ENCODE peak calls at places on chromosomes 2 and 18, in nine cellular contexts. One of them, this sample, is unnamed. For H3K4me1, the result is how much of the 10 kb centered on the place peaks cover.

GRCh38 chr2:27965841-27966240 is 75.3 kb downstream of the BABAM2 start:
- DNase-seq in naive thymus-derived CD4-positive, alpha-beta T cell: peak
- DNase-seq in hepatocyte: no peak
- DNase-seq in colonic mucosa: no peak
- DNase-seq in kidney: no peak
- DNase-seq in CD4-positive, CD25-positive, alpha-beta regulatory T cell: no peak
- DNase-seq in SJSA1: no peak
- DNase-seq in mucosa of descending colon: no peak
- DNase-seq in SJCRH30: no peak
- DNase-seq in this sample: no peak

GRCh38 chr2:229780856-229781773 is 66.8 kb upstream of the DNER start:
- DNase-seq in naive thymus-derived CD4-positive, alpha-beta T cell: peak
- DNase-seq in hepatocyte: peak
- DNase-seq in colonic mucosa: no peak
- DNase-seq in kidney: no peak
- DNase-seq in CD4-positive, CD25-positive, alpha-beta regulatory T cell: no peak
- DNase-seq in SJSA1: no peak
- DNase-seq in mucosa of descending colon: no peak
- DNase-seq in SJCRH30: peak
- DNase-seq in this sample: no peak

GRCh38 chr2:9315280-9315847 is 108.0 kb downstream of the ITGB1BP1 start:
- DNase-seq in naive thymus-derived CD4-positive, alpha-beta T cell: no peak
- DNase-seq in hepatocyte: no peak
- DNase-seq in colonic mucosa: no peak
- DNase-seq in kidney: peak
- DNase-seq in CD4-positive, CD25-positive, alpha-beta regulatory T cell: no peak
- DNase-seq in SJSA1: no peak
- DNase-seq in mucosa of descending colon: no peak
- DNase-seq in SJCRH30: no peak
- DNase-seq in this sample: no peak

GRCh38 chr2:45028276-45028675 is 19.0 kb upstream of the SIX2 start:
- DNase-seq in naive thymus-derived CD4-positive, alpha-beta T cell: no peak
- DNase-seq in hepatocyte: no peak
- DNase-seq in colonic mucosa: no peak
- DNase-seq in kidney: no peak
- DNase-seq in CD4-positive, CD25-positive, alpha-beta regulatory T cell: no peak
- DNase-seq in SJSA1: no peak
- DNase-seq in mucosa of descending colon: no peak
- DNase-seq in SJCRH30: no peak
- DNase-seq in this sample: no peak

GRCh38 chr18:35282353-35282752 is 7.7 kb downstream of the ZSCAN30 start:
- DNase-seq in naive thymus-derived CD4-positive, alpha-beta T cell: no peak
- DNase-seq in hepatocyte: no peak
- DNase-seq in colonic mucosa: no peak
- DNase-seq in kidney: no peak
- DNase-seq in CD4-positive, CD25-positive, alpha-beta regulatory T cell: no peak
- DNase-seq in SJSA1: peak
- DNase-seq in mucosa of descending colon: no peak
- DNase-seq in SJCRH30: no peak
- DNase-seq in this sample: no peak

GRCh38 chr2:239195318-239195871 is 205.4 kb downstream of the HDAC4 start:
- DNase-seq in naive thymus-derived CD4-positive, alpha-beta T cell: no peak
- DNase-seq in hepatocyte: no peak
- DNase-seq in colonic mucosa: no peak
- DNase-seq in kidney: peak
- DNase-seq in CD4-positive, CD25-positive, alpha-beta regulatory T cell: no peak
- DNase-seq in SJSA1: peak
- DNase-seq in mucosa of descending colon: no peak
- DNase-seq in SJCRH30: no peak
- DNase-seq in this sample: no peak

GRCh38 chr2:47227532-47228166 is 72.5 kb upstream of the STPG4 start:
- DNase-seq in naive thymus-derived CD4-positive, alpha-beta T cell: no peak
- DNase-seq in hepatocyte: no peak
- DNase-seq in colonic mucosa: no peak
- DNase-seq in kidney: no peak
- DNase-seq in CD4-positive, CD25-positive, alpha-beta regulatory T cell: no peak
- DNase-seq in SJSA1: no peak
- DNase-seq in mucosa of descending colon: no peak
- DNase-seq in SJCRH30: no peak
- DNase-seq in this sample: peak

GRCh38 chr18:65938592-65939372 is 188.0 kb downstream of the CDH7 start:
- DNase-seq in naive thymus-derived CD4-positive, alpha-beta T cell: no peak
- DNase-seq in hepatocyte: peak
- DNase-seq in colonic mucosa: peak
- DNase-seq in kidney: no peak
- DNase-seq in CD4-positive, CD25-positive, alpha-beta regulatory T cell: no peak
- DNase-seq in SJSA1: no peak
- DNase-seq in mucosa of descending colon: peak
- DNase-seq in SJCRH30: peak
- DNase-seq in this sample: peak

GRCh38 chr18:80200171-80200931 is 47.0 kb downstream of the PARD6G start:
- DNase-seq in naive thymus-derived CD4-positive, alpha-beta T cell: no peak
- DNase-seq in hepatocyte: peak
- DNase-seq in colonic mucosa: no peak
- DNase-seq in kidney: no peak
- DNase-seq in CD4-positive, CD25-positive, alpha-beta regulatory T cell: no peak
- DNase-seq in SJSA1: no peak
- DNase-seq in mucosa of descending colon: no peak
- DNase-seq in SJCRH30: no peak
- DNase-seq in this sample: peak

GRCh38 chr18:8994603-8995002 is 107.9 kb upstream of the NDUFV2 start:
- DNase-seq in naive thymus-derived CD4-positive, alpha-beta T cell: no peak
- DNase-seq in hepatocyte: no peak
- DNase-seq in colonic mucosa: no peak
- DNase-seq in kidney: no peak
- DNase-seq in CD4-positive, CD25-positive, alpha-beta regulatory T cell: no peak
- DNase-seq in SJSA1: no peak
- DNase-seq in mucosa of descending colon: no peak
- DNase-seq in SJCRH30: no peak
- DNase-seq in this sample: no peak

GRCh38 chr2:42771546-42772153 is 7.7 kb upstream of the OXER1 start:
- DNase-seq in naive thymus-derived CD4-positive, alpha-beta T cell: no peak
- DNase-seq in hepatocyte: no peak
- DNase-seq in colonic mucosa: no peak
- DNase-seq in kidney: no peak
- DNase-seq in CD4-positive, CD25-positive, alpha-beta regulatory T cell: no peak
- DNase-seq in SJSA1: peak
- DNase-seq in mucosa of descending colon: no peak
- DNase-seq in SJCRH30: no peak
- DNase-seq in this sample: no peak

GRCh38 chr2:110099471-110100225 is 16.0 kb downstream of the MALL start:
- DNase-seq in naive thymus-derived CD4-positive, alpha-beta T cell: no peak
- DNase-seq in hepatocyte: no peak
- DNase-seq in colonic mucosa: no peak
- DNase-seq in kidney: no peak
- DNase-seq in CD4-positive, CD25-positive, alpha-beta regulatory T cell: no peak
- DNase-seq in SJSA1: no peak
- DNase-seq in mucosa of descending colon: no peak
- DNase-seq in SJCRH30: no peak
- DNase-seq in this sample: no peak

GRCh38 chr2:30675758-30676157 is 131.5 kb downstream of the CAPN13 start:
- DNase-seq in naive thymus-derived CD4-positive, alpha-beta T cell: no peak
- DNase-seq in hepatocyte: no peak
- DNase-seq in colonic mucosa: no peak
- DNase-seq in kidney: no peak
- DNase-seq in CD4-positive, CD25-positive, alpha-beta regulatory T cell: no peak
- DNase-seq in SJSA1: peak
- DNase-seq in mucosa of descending colon: no peak
- DNase-seq in SJCRH30: peak
- DNase-seq in this sample: no peak

GRCh38 chr2:55231546-55232083 is 478 bp downstream of the CLHC1 start:
- DNase-seq in naive thymus-derived CD4-positive, alpha-beta T cell: no peak
- DNase-seq in hepatocyte: no peak
- DNase-seq in colonic mucosa: no peak
- DNase-seq in kidney: no peak
- DNase-seq in CD4-positive, CD25-positive, alpha-beta regulatory T cell: no peak
- DNase-seq in SJSA1: no peak
- DNase-seq in mucosa of descending colon: no peak
- DNase-seq in SJCRH30: no peak
- DNase-seq in this sample: no peak

GRCh38 chr2:219308142-219309093 is 783 bp downstream of the PTPRN start:
- DNase-seq in naive thymus-derived CD4-positive, alpha-beta T cell: peak
- DNase-seq in hepatocyte: peak
- DNase-seq in colonic mucosa: peak
- DNase-seq in kidney: no peak
- DNase-seq in CD4-positive, CD25-positive, alpha-beta regulatory T cell: peak
- DNase-seq in SJSA1: peak
- DNase-seq in mucosa of descending colon: peak
- DNase-seq in SJCRH30: peak
- DNase-seq in this sample: peak

GRCh38 chr2:240203031-240203841 is 62.8 kb upstream of the OTOS start:
- DNase-seq in naive thymus-derived CD4-positive, alpha-beta T cell: no peak
- DNase-seq in hepatocyte: no peak
- DNase-seq in colonic mucosa: no peak
- DNase-seq in kidney: peak
- DNase-seq in CD4-positive, CD25-positive, alpha-beta regulatory T cell: no peak
- DNase-seq in SJSA1: no peak
- DNase-seq in mucosa of descending colon: no peak
- DNase-seq in SJCRH30: peak
- DNase-seq in this sample: no peak

GRCh38 chr2:68362749-68363148 is 2.3 kb upstream of the PLEK start:
- DNase-seq in naive thymus-derived CD4-positive, alpha-beta T cell: no peak
- DNase-seq in hepatocyte: no peak
- DNase-seq in colonic mucosa: no peak
- DNase-seq in kidney: no peak
- DNase-seq in CD4-positive, CD25-positive, alpha-beta regulatory T cell: no peak
- DNase-seq in SJSA1: no peak
- DNase-seq in mucosa of descending colon: no peak
- DNase-seq in SJCRH30: no peak
- DNase-seq in this sample: no peak
- H3K4me3 ChIP-seq in naive thymus-derived CD4-positive, alpha-beta T cell: no peak
- H3K4me3 ChIP-seq in hepatocyte: no peak
- H3K4me3 ChIP-seq in colonic mucosa: no peak
- H3K4me3 ChIP-seq in kidney: no peak
- H3K4me3 ChIP-seq in CD4-positive, CD25-positive, alpha-beta regulatory T cell: no peak
- H3K4me3 ChIP-seq in SJSA1: no peak
- H3K4me3 ChIP-seq in mucosa of descending colon: no peak
- H3K4me3 ChIP-seq in SJCRH30: no peak
- H3K4me3 ChIP-seq in this sample: no peak

GRCh38 chr18:24543408-24544140 is 83.1 kb downstream of the HRH4 start:
- DNase-seq in naive thymus-derived CD4-positive, alpha-beta T cell: no peak
- DNase-seq in hepatocyte: no peak
- DNase-seq in colonic mucosa: no peak
- DNase-seq in kidney: no peak
- DNase-seq in CD4-positive, CD25-positive, alpha-beta regulatory T cell: no peak
- DNase-seq in SJSA1: no peak
- DNase-seq in mucosa of descending colon: no peak
- DNase-seq in SJCRH30: no peak
- DNase-seq in this sample: no peak
- H3K4me1 ChIP-seq in naive thymus-derived CD4-positive, alpha-beta T cell: under half
- H3K4me1 ChIP-seq in hepatocyte: under half
- H3K4me1 ChIP-seq in colonic mucosa: under half
- H3K4me1 ChIP-seq in kidney: under half
- H3K4me1 ChIP-seq in CD4-positive, CD25-positive, alpha-beta regulatory T cell: under half
- H3K4me1 ChIP-seq in SJSA1: under half
- H3K4me1 ChIP-seq in mucosa of descending colon: under half
- H3K4me1 ChIP-seq in SJCRH30: under half
- H3K4me1 ChIP-seq in this sample: under half

GRCh38 chr2:106180602-106181001 is 13.5 kb downstream of the UXS1 start:
- DNase-seq in naive thymus-derived CD4-positive, alpha-beta T cell: no peak
- DNase-seq in hepatocyte: no peak
- DNase-seq in colonic mucosa: no peak
- DNase-seq in kidney: no peak
- DNase-seq in CD4-positive, CD25-positive, alpha-beta regulatory T cell: no peak
- DNase-seq in SJSA1: no peak
- DNase-seq in mucosa of descending colon: no peak
- DNase-seq in SJCRH30: no peak
- DNase-seq in this sample: no peak

GRCh38 chr2:106185475-106186184 is 8.5 kb downstream of the UXS1 start:
- DNase-seq in naive thymus-derived CD4-positive, alpha-beta T cell: no peak
- DNase-seq in hepatocyte: no peak
- DNase-seq in colonic mucosa: no peak
- DNase-seq in kidney: no peak
- DNase-seq in CD4-positive, CD25-positive, alpha-beta regulatory T cell: no peak
- DNase-seq in SJSA1: no peak
- DNase-seq in mucosa of descending colon: no peak
- DNase-seq in SJCRH30: no peak
- DNase-seq in this sample: no peak

GRCh38 chr2:106181064-106181463 is 13.0 kb downstream of the UXS1 start:
- DNase-seq in naive thymus-derived CD4-positive, alpha-beta T cell: no peak
- DNase-seq in hepatocyte: no peak
- DNase-seq in colonic mucosa: no peak
- DNase-seq in kidney: no peak
- DNase-seq in CD4-positive, CD25-positive, alpha-beta regulatory T cell: no peak
- DNase-seq in SJSA1: no peak
- DNase-seq in mucosa of descending colon: no peak
- DNase-seq in SJCRH30: no peak
- DNase-seq in this sample: no peak

GRCh38 chr2:106184394-106184793 is 9.7 kb downstream of the UXS1 start:
- DNase-seq in naive thymus-derived CD4-positive, alpha-beta T cell: no peak
- DNase-seq in hepatocyte: no peak
- DNase-seq in colonic mucosa: no peak
- DNase-seq in kidney: no peak
- DNase-seq in CD4-positive, CD25-positive, alpha-beta regulatory T cell: no peak
- DNase-seq in SJSA1: no peak
- DNase-seq in mucosa of descending colon: no peak
- DNase-seq in SJCRH30: no peak
- DNase-seq in this sample: no peak

DNA sequence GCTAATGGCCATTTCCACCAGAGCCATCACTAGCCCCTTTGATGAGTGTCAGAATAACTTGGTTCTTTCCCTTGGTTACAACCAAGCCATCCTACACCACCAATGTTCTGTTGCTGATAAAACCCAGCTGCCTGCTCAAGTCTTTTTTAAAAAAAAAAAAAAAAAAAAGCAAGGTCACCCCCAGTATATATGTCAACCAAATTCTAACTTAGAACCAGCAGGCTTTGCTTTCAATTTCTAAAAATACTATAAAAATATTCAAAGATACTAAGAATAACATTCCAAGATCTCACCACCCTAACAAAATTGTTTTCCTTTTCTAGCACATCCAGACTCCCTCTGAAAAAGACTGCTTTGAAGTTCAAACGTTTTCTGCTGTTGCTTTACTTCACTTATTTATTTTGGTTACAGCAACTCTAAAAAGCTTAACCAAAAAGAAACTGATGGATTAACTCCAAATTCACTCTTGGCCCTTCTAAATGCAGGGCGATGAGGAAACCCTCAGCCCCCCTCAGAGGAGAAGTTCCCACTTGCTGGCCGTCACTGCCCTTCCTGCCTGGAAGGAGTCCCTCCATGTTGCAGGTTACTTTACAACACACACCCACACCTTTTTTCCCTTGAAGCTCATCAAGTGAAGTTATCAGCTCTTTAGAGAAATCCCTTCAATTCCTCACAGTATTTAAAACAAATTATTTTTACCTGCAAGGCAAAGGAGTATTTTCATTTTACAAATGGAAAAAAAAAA is 10.8 kb downstream of the UXS1 start:
- DNase-seq in naive thymus-derived CD4-positive, alpha-beta T cell: no peak
- DNase-seq in hepatocyte: no peak
- DNase-seq in colonic mucosa: no peak
- DNase-seq in kidney: no peak
- DNase-seq in CD4-positive, CD25-positive, alpha-beta regulatory T cell: no peak
- DNase-seq in SJSA1: no peak
- DNase-seq in mucosa of descending colon: no peak
- DNase-seq in SJCRH30: no peak
- DNase-seq in this sample: no peak
- H3K4me3 ChIP-seq in naive thymus-derived CD4-positive, alpha-beta T cell: no peak
- H3K4me3 ChIP-seq in hepatocyte: no peak
- H3K4me3 ChIP-seq in colonic mucosa: no peak
- H3K4me3 ChIP-seq in kidney: no peak
- H3K4me3 ChIP-seq in CD4-positive, CD25-positive, alpha-beta regulatory T cell: peak
- H3K4me3 ChIP-seq in SJSA1: no peak
- H3K4me3 ChIP-seq in mucosa of descending colon: no peak
- H3K4me3 ChIP-seq in SJCRH30: no peak
- H3K4me3 ChIP-seq in this sample: no peak

GRCh38 chr2:68252407-68253210 is at the start of gene PPP3R1:
- DNase-seq in naive thymus-derived CD4-positive, alpha-beta T cell: peak
- DNase-seq in hepatocyte: peak
- DNase-seq in colonic mucosa: peak
- DNase-seq in kidney: peak
- DNase-seq in CD4-positive, CD25-positive, alpha-beta regulatory T cell: peak
- DNase-seq in SJSA1: peak
- DNase-seq in mucosa of descending colon: peak
- DNase-seq in SJCRH30: peak
- DNase-seq in this sample: peak
- H3K4me1 ChIP-seq in naive thymus-derived CD4-positive, alpha-beta T cell: under half
- H3K4me1 ChIP-seq in hepatocyte: under half
- H3K4me1 ChIP-seq in colonic mucosa: under half
- H3K4me1 ChIP-seq in kidney: under half
- H3K4me1 ChIP-seq in CD4-positive, CD25-positive, alpha-beta regulatory T cell: half or more
- H3K4me1 ChIP-seq in SJSA1: under half
- H3K4me1 ChIP-seq in mucosa of descending colon: under half
- H3K4me1 ChIP-seq in SJCRH30: under half
- H3K4me1 ChIP-seq in this sample: under half

This sample was measured in BE2C.